ENCODE peak calls at places on chromosomes 6 and 20, in four cellular contexts. M is posterior cingulate gyrus, C is ACHN, O is head of caudate nucleus. G is an unnamed sample.

GRCh38 chr6:170227996-170228550 is 62.8 kb downstream of the DLL1 start:
- DNase-seq in M (peak), C (no peak), O (no peak), G (no peak)

GRCh38 chr6:156890627-156891300 is 113.6 kb downstream of the ARID1B start:
- DNase-seq in M (no peak), C (no peak), O (no peak), G (peak)

GRCh38 chr6:12230523-12230922 is 59.6 kb upstream of the EDN1 start:
- DNase-seq in M (no peak), C (no peak), O (no peak), G (no peak)

GRCh38 chr20:1618954-1619550 is 757 bp downstream of the SIRPB1 start:
- DNase-seq in M (no peak), C (no peak), O (no peak), G (no peak)

GRCh38 chr20:63025534-63026331 is 19.0 kb upstream of the BHLHE23 start:
- DNase-seq in M (peak), C (no peak), O (peak), G (peak)

GRCh38 chr20:40414843-40415615 is 274.0 kb downstream of the MAFB start:
- DNase-seq in M (no peak), C (no peak), O (no peak), G (no peak)

GRCh38 chr6:135869857-135870256 is 18.4 kb downstream of the PDE7B start:
- DNase-seq in M (no peak), C (no peak), O (no peak), G (no peak)

GRCh38 chr6:6950373-6951145 is 157.2 kb upstream of the RREB1 start:
- DNase-seq in M (no peak), C (no peak), O (no peak), G (no peak)

GRCh38 chr20:35539756-35540212 is 2.1 kb upstream of the ERGIC3 start:
- DNase-seq in M (no peak), C (no peak), O (no peak), G (peak)

GRCh38 chr6:15267221-15267620 is 21.4 kb downstream of the JARID2 start:
- DNase-seq in M (no peak), C (no peak), O (no peak), G (no peak)

GRCh38 chr20:37316116-37316774 is 26.8 kb downstream of the MANBAL start:
- DNase-seq in M (no peak), C (no peak), O (no peak), G (no peak)

GRCh38 chr6:121686611-121687023 is 251.2 kb downstream of the GJA1 start:
- DNase-seq in M (no peak), C (no peak), O (no peak), G (no peak)

GRCh38 chr20:20843982-20844381 is 131.5 kb upstream of the RALGAPA2 start:
- DNase-seq in M (no peak), C (no peak), O (no peak), G (no peak)

G was measured in lung microvascular endothelial cell.